ENCODE peak calls at places on chromosomes 1 and 21, in four cellular contexts. L is uterus, G is fibroblast of villous mesenchyme, Q is ovary. J is an unnamed sample.

GRCh38 chr1:116270316-116271057 is 102.6 kb upstream of the ATP1A1 start:
- DNase-seq in L (no peak), Q (no peak), G (no peak), J (no peak)

GRCh38 chr1:206540044-206540758 is 32.9 kb downstream of the RASSF5 start:
- DNase-seq in L (peak), G (no peak), Q (peak), J (no peak)

GRCh38 chr1:228646717-228647522 is 88.4 kb upstream of the RHOU start:
- DNase-seq in L (peak), G (peak), Q (peak), J (peak)

GRCh38 chr1:53369034-53369750 is 41.3 kb upstream of the LRP8 start:
- DNase-seq in L (no peak), G (no peak), Q (no peak), J (no peak)

GRCh38 chr1:109493805-109494539 is at the start of gene CYB561D1:
- DNase-seq in G (peak), L (peak), Q (peak), J (peak)

GRCh38 chr21:43865471-43866181 is 603 bp downstream of the AGPAT3 start:
- DNase-seq in Q (peak), L (peak), G (peak), J (peak)

GRCh38 chr1:151340870-151341754 is 5.9 kb downstream of the RFX5 start:
- DNase-seq in G (peak), L (peak), Q (peak), J (peak)

GRCh38 chr21:36693144-36694040 is 5.5 kb upstream of the SIM2 start:
- DNase-seq in L (no peak), Q (no peak), G (no peak), J (no peak)

GRCh38 chr21:35737899-35738341 is 322.4 kb downstream of the SETD4 start:
- DNase-seq in Q (no peak), L (no peak), G (peak), J (peak)

GRCh38 chr1:92538048-92538412 is 51.3 kb upstream of the GFI1 start:
- DNase-seq in Q (no peak), G (no peak), L (no peak), J (peak)

GRCh38 chr1:47986741-47987140 is 10.4 kb downstream of the TRABD2B start:
- DNase-seq in L (peak), G (no peak), Q (no peak), J (peak)

GRCh38 chr1:78075621-78076020 is 29.9 kb downstream of the GIPC2 start:
- DNase-seq in G (no peak), L (peak), Q (no peak), J (no peak)

GRCh38 chr1:165898837-165899236 is 71.4 kb downstream of the UCK2 start:
- DNase-seq in G (peak), L (peak), Q (no peak), J (peak)

GRCh38 chr1:89630046-89630445 is 2.9 kb upstream of the LRRC8C start:
- DNase-seq in Q (no peak), G (no peak), L (no peak), J (no peak)

GRCh38 chr1:56456426-56457101 is 122.8 kb downstream of the PLPP3 start:
- DNase-seq in L (peak), G (peak), Q (no peak), J (peak)

GRCh38 chr1:112769611-112770010 is 54.5 kb upstream of the PPM1J start:
- DNase-seq in G (no peak), Q (no peak), L (no peak), J (no peak)

GRCh38 chr1:1510912-1511532 is 940 bp upstream of the ATAD3A start:
- DNase-seq in G (peak), Q (no peak), L (no peak), J (peak)

GRCh38 chr1:92277105-92277504 is 21.7 kb downstream of the GLMN start:
- DNase-seq in G (peak), L (no peak), Q (no peak), J (peak)

GRCh38 chr1:157429841-157430240 is 122.5 kb downstream of the FCRL5 start:
- DNase-seq in L (peak), Q (no peak), G (peak), J (peak)

GRCh38 chr1:181391297-181391905 is 91.9 kb upstream of the CACNA1E start:
- DNase-seq in Q (no peak), L (no peak), G (no peak), J (no peak)

GRCh38 chr1:50108497-50109073 is at the start of gene ELAVL4:
- DNase-seq in G (no peak), L (no peak), Q (no peak), J (no peak)

GRCh38 chr1:50110656-50111055 is 1.9 kb downstream of the ELAVL4 start:
- DNase-seq in Q (no peak), G (no peak), L (no peak), J (no peak)

GRCh38 chr1:50109647-50110075 is 941 bp downstream of the ELAVL4 start:
- DNase-seq in L (no peak), G (no peak), Q (no peak), J (no peak)

GRCh38 chr1:50106095-50106761 is 2.5 kb upstream of the ELAVL4 start:
- DNase-seq in Q (no peak), L (no peak), G (no peak), J (no peak)

GRCh38 chr1:50110084-50110615 is 1.4 kb downstream of the ELAVL4 start:
- DNase-seq in Q (no peak), L (no peak), G (no peak), J (no peak)
- H3K4me3 ChIP-seq in Q (no peak), L (no peak), G (no peak), J (no peak)

DNA sequence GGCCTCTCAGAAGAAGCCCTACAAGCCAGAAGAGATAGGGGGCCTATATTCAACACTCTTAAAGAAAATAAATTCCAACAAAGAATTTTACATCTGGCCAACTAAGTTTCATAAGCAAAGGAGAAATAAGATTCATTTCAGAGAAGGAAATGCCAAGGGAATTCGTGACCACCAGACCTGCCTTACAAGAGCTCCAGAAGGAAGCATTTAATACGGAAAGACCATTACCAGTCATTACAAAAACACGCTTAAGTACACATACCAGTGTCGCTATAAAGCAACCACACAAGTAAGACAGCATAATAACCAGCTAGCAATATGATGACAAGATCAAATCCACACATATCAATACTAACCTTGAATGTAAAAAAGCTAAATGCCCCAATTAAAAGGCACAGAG is 704.9 kb upstream of the CHRM3 start:
- DNase-seq in G (no peak), Q (no peak), L (no peak), J (no peak)
- TF ChIP-seq CTCF in G (no peak), Q (no peak), L (no peak), J (no peak)

DNA sequence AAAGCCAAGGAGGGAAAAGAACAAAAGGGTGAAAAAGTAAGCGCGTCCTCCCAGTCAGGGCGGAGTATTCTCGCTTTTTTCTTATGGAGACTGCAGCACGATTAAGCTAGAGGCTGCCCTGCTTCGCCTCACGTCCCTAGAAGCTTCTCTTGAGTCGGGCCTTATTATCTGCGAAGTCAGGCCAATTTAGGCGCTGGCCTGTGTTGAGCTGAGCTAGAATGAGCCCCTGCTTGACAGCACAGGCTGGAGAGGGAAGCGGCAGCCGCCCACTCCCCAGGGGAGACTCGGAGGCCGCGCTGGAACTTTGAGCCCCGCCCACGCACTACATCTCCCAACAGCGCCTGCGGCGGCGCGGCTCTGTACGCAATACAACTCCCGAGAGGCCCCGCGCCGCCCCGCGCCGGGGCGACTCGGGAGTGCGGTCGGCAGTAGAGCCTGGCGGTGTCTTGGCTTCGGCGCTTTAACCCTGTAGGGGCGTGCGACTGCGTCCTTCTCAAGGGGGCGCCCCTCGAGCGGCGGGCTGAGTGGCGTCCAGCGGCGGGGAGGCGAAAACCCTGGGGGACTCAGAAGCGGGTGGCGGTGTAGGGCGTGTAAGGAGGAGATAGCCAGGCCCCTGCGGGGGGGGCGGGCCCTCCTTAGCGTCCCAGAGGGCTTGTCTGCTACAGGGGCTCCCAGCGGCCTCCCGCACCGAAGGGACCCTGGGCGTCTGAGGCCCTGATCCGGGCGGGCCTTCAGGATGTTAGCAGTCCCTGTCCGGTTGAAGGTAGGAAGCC is 888 bp downstream of the ZNF436 start:
- DNase-seq in Q (peak), L (peak), G (peak), J (peak)
- H3K4me3 ChIP-seq in Q (peak), L (peak), G (peak), J (peak)

GRCh38 chr1:204445860-204446412 is 34.3 kb upstream of the PPP1R15B start:
- DNase-seq in L (no peak), G (no peak), Q (no peak), J (peak)
- TF ChIP-seq CTCF in L (no peak), G (peak), Q (no peak), J (peak)

J was measured in cardiac fibroblast.